ENCODE peak calls at places on chromosomes 13 and 19, in five cellular contexts. W is naive thymus-derived CD4-positive, alpha-beta T cell; L is aorta; I is cardiac muscle cell; P is GM23338. K is an unnamed sample. For H3K4me1, the result is how much of the 10 kb centered on the place peaks cover.

GRCh38 chr13:47337781-47338507 is 441.1 kb upstream of the HTR2A start:
- DNase-seq in W (no peak), L (no peak), I (peak), P (peak), K (no peak)

GRCh38 chr13:51223284-51224270 is 1.4 kb downstream of the FAM124A start:
- DNase-seq in W (no peak), L (no peak), I (no peak), P (peak), K (no peak)

GRCh38 chr13:48654511-48654910 is 782 bp downstream of the CYSLTR2 start:
- DNase-seq in W (no peak), L (no peak), I (peak), P (no peak), K (no peak)

GRCh38 chr19:12715929-12716328 is 7.8 kb downstream of the TNPO2 start:
- DNase-seq in W (no peak), L (no peak), I (no peak), P (no peak), K (no peak)

GRCh38 chr19:31312004-31312403 is 37.2 kb downstream of the TSHZ3 start:
- DNase-seq in W (no peak), L (peak), I (peak), P (no peak), K (no peak)

GRCh38 chr19:50602089-50602422 is 33.8 kb upstream of the LRRC4B start:
- DNase-seq in W (no peak), L (no peak), I (no peak), P (no peak), K (no peak)

GRCh38 chr19:10817291-10818038 is 18.5 kb downstream of the TMED1 start:
- DNase-seq in W (no peak), L (peak), I (peak), P (peak), K (no peak)

GRCh38 chr19:55353356-55353802 is 1.1 kb downstream of the COX6B2 start:
- DNase-seq in W (peak), L (no peak), I (no peak), P (peak), K (no peak)

GRCh38 chr19:27529158-27529557 is 1683.8 kb downstream of the UQCRFS1 start:
- DNase-seq in W (no peak), L (no peak), I (no peak), P (no peak), K (no peak)

GRCh38 chr13:62997696-62998095 is 1582.0 kb upstream of the PCDH20 start:
- DNase-seq in W (no peak), L (no peak), I (no peak), P (no peak), K (no peak)

GRCh38 chr19:13117772-13118423 is at the start of gene NACC1:
- DNase-seq in W (peak), L (peak), I (peak), P (peak), K (peak)

GRCh38 chr19:4581381-4582111 is 22.1 kb upstream of the SEMA6B start:
- DNase-seq in W (no peak), L (no peak), I (peak), P (peak), K (no peak)

DNA sequence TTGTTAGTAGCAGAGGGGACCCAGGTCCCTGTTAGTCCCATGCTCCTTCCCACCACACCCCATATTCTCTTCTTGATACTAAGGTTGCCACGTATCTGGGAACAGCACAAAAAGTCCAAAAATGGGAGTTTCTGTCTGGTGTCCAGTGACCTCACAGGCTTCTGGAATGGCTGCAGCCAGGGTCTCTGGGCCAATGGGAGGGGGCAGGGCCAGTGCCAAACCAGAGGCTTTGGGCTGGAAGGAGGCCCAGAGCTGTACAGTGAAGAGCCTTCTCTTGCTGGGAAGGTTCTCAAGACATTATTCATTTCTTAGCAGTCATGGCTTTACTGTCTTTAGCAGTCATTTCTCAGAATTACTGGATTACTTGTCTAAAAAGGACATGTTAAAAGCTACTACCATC is 119.2 kb downstream of the FRY start:
- DNase-seq in W (no peak), L (peak), I (peak), P (no peak), K (no peak)
- H3K27ac ChIP-seq in W (no peak), L (peak), I (no peak), P (no peak), K (no peak)

DNA sequence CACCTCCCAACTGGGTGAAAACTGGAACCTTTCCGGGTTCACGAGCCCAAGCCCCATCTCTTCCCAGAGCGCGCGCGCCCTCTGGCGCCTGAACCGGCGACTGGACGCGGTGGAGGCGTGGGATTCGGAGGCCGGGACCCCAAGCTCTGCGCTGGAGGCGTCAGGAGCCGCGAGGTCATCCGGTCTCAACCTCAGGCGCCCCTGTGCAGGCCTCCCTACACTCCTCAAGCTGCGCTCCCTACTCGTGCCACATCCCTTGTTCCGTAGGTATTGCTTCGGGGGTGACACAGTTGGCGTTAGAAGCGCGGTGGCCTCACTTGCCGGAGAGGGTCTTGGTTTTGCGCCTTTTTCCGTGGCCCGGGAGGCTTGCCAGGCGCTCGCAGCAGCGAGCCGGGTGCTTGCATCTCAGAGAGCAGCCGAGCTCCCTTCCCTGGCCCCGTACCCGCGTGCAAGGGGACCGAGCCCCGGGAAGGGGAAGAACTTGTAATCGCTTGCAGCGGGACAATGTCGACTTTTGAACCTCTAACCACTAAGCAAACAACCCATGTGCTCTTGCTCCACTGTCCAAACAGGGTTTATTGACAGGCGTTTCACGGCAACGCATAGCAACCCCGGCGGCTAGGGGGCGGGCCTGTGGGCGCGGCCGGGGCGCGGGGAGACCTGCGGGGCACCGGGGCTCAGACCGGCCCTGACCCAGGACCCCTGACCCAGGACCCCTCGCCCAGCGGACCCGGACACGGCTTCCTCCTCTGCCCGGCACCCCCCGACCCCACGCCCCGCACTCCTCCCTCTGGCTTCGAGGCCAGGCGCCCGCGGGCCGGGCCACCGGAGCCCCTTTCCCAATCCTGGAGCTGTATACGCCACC is 8.5 kb downstream of the CDX2 start:
- DNase-seq in W (no peak), L (no peak), I (peak), P (peak), K (peak)
- H3K4me3 ChIP-seq in W (no peak), L (no peak), I (peak), P (peak), K (peak)

GRCh38 chr19:58477130-58477529 is 978 bp downstream of the ZNF446 start:
- DNase-seq in W (no peak), L (no peak), I (no peak), P (no peak), K (no peak)
- H3K4me1 ChIP-seq in W (under half), L (under half), I (under half), P (under half), K (under half)

DNA sequence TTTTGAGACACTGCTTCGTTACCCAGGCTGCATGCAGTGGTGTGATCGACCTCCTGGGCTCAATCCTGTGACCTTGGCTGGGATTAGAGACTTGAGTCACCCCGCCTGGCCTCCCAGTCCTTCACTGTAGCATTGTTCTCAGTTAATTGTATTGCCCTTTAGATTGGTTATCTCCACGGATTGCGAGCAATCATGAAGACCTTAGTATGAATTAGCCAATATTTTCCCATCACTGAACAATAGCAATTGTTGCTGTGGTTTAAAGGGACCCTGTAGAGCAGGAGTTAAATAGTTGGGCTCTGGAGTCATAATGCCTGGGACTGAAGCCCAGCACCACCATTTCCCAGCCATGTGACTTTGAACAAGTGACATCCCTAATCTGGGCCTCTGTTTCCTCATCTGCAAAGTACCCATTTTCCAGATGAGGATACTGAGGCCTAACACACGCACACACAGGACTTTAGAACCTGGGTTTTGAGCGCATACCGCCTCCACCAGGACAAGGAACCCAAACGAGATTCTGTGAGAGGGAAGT is 8.4 kb downstream of the PPP1R14A start:
- DNase-seq in W (no peak), L (no peak), I (peak), P (no peak), K (no peak)
- H3K27ac ChIP-seq in W (no peak), L (peak), I (no peak), P (no peak), K (no peak)

DNA sequence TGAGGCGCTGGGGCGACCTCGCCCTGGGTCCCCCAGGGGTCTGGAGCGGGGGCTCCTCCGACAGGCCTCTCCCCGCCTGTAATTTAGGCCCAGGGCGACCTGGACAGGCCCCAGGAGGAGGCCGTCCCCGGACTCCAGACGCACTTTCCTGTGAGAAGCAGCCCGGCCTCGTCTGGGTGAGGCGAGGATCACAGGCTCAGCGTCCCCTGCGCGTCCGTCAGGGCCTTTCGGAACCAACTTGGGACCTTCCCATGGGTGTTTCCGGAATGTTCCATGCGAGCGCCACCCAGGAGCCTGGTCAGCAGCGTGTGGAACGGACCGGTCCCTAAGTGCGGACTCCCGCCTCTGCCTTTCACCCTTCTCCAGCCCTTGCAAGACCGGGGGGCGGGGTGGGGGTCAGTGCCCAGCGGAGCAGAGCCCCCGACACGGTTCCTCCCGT is 1.0 kb upstream of the GRTP1 start:
- DNase-seq in W (no peak), L (no peak), I (peak), P (peak), K (no peak)
- H3K4me3 ChIP-seq in W (no peak), L (no peak), I (no peak), P (peak), K (no peak)

GRCh38 chr19:8571006-8571411 is 6.2 kb downstream of the MYO1F start:
- DNase-seq in W (peak), L (peak), I (peak), P (no peak), K (peak)
- H3K4me1 ChIP-seq in W (half or more), L (under half), I (under half), P (under half), K (half or more)

GRCh38 chr13:90531744-90532143 is 815.7 kb upstream of the MIR17HG start:
- DNase-seq in W (no peak), L (no peak), I (no peak), P (no peak), K (no peak)

GRCh38 chr13:90534617-90535340 is 812.7 kb upstream of the MIR17HG start:
- DNase-seq in W (no peak), L (no peak), I (no peak), P (no peak), K (no peak)

GRCh38 chr13:90532861-90533260 is 814.6 kb upstream of the MIR17HG start:
- DNase-seq in W (no peak), L (no peak), I (no peak), P (no peak), K (no peak)

GRCh38 chr13:90538063-90538462 is 809.4 kb upstream of the MIR17HG start:
- DNase-seq in W (no peak), L (no peak), I (no peak), P (no peak), K (no peak)

DNA sequence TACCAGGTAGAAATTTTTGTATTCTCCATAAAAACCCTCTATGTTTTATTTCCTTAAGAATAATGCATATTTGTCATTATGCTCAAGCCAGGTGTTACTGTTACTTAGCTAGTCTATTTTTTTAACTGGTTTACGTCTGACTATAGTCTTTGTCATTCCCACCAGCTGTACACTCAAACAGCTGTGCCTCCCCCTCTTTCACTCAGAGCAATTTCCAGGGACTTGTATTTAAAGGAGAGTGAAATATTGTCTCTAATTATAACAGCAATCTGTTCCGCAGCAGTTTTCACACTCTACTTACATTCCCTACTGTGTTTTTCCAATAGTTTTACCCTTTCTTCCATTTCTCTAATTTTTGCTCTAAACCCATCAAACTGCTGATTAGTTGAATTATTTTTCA is 813.6 kb upstream of the MIR17HG start:
- DNase-seq in W (no peak), L (no peak), I (no peak), P (no peak), K (no peak)
- H3K27ac ChIP-seq in W (no peak), L (no peak), I (no peak), P (no peak), K (no peak)

DNA sequence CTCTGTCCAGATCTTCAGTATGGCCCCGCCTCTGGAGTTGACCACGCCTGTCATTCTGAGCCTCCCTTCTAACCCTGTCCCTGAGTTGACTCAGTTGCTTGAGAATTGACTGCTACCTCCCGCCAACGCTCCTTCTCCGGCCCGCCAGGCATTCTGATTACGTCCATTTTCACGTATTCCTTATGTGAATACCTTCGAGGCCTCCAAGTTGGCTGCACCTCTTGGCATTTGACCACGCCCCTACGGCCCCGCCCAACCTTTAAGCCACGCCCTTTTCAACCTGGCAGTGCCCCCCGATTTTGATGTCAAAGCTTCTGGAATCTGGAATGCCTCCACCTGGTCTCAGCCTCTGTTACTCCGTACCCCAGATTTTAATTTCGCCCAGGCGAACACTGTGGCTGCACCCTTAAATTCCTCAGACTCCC is 1.7 kb upstream of the EML2 start:
- DNase-seq in W (no peak), L (no peak), I (no peak), P (peak), K (no peak)
- H3K4me3 ChIP-seq in W (peak), L (no peak), I (no peak), P (peak), K (peak)

DNA sequence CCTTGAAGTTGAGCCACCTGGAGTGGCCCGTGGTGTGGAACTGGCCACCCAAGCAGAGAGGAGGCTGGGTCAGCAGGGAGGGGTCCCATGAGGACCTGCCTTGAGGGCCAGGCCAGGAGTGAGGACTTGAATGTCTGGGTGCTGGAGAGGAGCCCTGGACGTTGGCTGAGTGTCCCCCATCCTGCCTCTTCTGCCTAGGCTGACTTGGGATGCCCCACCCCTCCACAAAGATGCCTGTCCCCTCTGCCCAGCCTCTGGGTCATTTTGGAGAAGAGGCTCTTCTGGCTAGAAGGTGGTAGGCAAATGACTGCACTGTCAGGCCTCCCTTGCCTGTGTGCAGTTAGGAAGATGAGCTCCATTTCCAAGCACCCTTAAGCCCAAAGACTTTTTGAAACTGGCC is 1.7 kb downstream of the SSBP4 start:
- DNase-seq in W (no peak), L (peak), I (no peak), P (no peak), K (no peak)
- H3K4me1 ChIP-seq in W (half or more), L (under half), I (under half), P (under half), K (half or more)

DNA sequence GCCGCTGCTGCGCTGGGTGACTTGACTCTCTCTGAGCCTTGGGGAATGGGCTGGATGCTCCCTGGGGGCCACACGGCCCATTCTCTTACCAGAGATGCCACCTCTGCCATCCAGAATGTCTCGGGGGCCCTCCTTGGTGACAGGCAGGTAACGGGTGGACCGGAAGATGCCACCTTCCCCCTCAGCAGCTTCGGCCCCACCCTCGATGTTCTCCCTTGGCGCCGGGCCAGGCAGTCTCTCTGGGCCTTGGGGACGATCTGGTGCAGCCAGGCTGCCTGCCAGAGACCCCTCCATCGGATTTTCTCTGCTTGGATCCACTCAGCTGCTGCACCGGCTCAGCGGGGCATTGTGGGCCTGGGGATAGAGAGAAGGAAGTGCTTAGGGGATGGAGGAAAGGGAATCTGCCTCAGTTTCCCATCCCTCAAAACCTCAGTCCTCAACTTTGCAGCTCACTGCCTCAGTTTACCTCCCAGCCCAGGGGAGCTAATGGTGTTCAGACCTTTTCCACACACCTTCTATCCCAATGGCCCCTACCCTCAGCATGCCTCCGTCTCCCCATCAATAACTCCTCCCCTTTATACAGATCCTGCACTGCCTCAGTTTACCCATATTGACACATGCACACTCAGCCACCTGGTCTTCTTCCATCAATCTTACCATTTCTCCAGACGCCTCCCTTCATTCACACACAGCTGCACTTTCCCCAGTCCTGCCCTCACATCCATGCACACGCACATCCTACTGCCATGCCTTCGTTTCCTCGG is 1.6 kb downstream of the WIZ start:
- DNase-seq in W (no peak), L (no peak), I (no peak), P (no peak), K (no peak)
- H3K27ac ChIP-seq in W (no peak), L (no peak), I (no peak), P (no peak), K (no peak)

K was measured in CD8-positive, alpha-beta T cell.